ENCODE peak calls at places on chromosomes 2 and 18, in five cellular contexts. I is GM12864, E is MCF 10A, Q is AG10803, W is foreskin keratinocyte. J is an unnamed sample.

GRCh38 chr2:9528036-9528787 is 27.4 kb downstream of the ADAM17 start:
- DNase-seq in W (no peak), E (no peak), Q (no peak), I (no peak), J (no peak)

GRCh38 chr2:37350034-37350433 is 5.6 kb downstream of the QPCT start:
- DNase-seq in E (peak; percentile 21), I (no peak), W (no peak), Q (no peak), J (no peak)

GRCh38 chr2:146912536-146912935 is 932.3 kb upstream of the ACVR2A start:
- DNase-seq in I (no peak), E (no peak), W (no peak), Q (no peak), J (no peak)

GRCh38 chr2:149040451-149040850 is 2.0 kb downstream of the LYPD6B start:
- DNase-seq in I (peak; percentile 49), E (peak; percentile 56), W (no peak), Q (no peak), J (no peak)

GRCh38 chr2:99697811-99698568 is 208.2 kb upstream of the REV1 start:
- DNase-seq in Q (peak; percentile 97), E (peak; percentile 82), W (peak; percentile 7), I (no peak), J (peak; percentile 39)

GRCh38 chr2:168192839-168193616 is 54.4 kb downstream of the STK39 start:
- DNase-seq in W (no peak), I (no peak), E (no peak), Q (peak; percentile 47), J (no peak)

GRCh38 chr2:212136216-212136795 is 402.3 kb downstream of the ERBB4 start:
- DNase-seq in W (no peak), E (no peak), I (no peak), Q (no peak), J (no peak)

GRCh38 chr18:74115046-74115445 is 32.6 kb downstream of the FBXO15 start:
- DNase-seq in Q (peak; percentile 54), I (no peak), E (no peak), W (peak; percentile 2), J (peak; percentile 71)

GRCh38 chr2:168469281-168469988 is 13.4 kb downstream of the CERS6 start:
- DNase-seq in I (no peak), E (no peak), W (no peak), Q (no peak), J (no peak)

GRCh38 chr2:101150306-101151140 is 659 bp downstream of the TBC1D8 start:
- DNase-seq in E (no peak), W (no peak), Q (no peak), I (no peak), J (no peak)

GRCh38 chr18:78892721-78893120 is 86.9 kb upstream of the SALL3 start:
- DNase-seq in I (no peak), W (no peak), Q (no peak), E (no peak), J (no peak)

GRCh38 chr2:194491409-194492115 is 1165.5 kb upstream of the SLC39A10 start:
- DNase-seq in E (no peak), W (no peak), I (no peak), Q (no peak), J (no peak)

GRCh38 chr2:193847991-193848390 is 1653.3 kb upstream of the TMEFF2 start:
- DNase-seq in W (no peak), I (no peak), Q (no peak), E (no peak), J (no peak)

GRCh38 chr2:37776487-37776886 is 105.0 kb upstream of the CDC42EP3 start:
- DNase-seq in I (no peak), Q (peak; percentile 95), W (peak; percentile 81), E (peak; percentile 79), J (peak; percentile 89)

GRCh38 chr18:48776641-48777025 is 174.1 kb downstream of the SMAD7 start:
- DNase-seq in W (no peak), E (no peak), Q (no peak), I (no peak), J (no peak)

GRCh38 chr18:31497711-31498449 is at the start of gene DSG2:
- DNase-seq in I (no peak), E (peak; percentile 83), W (peak; percentile 62), Q (no peak), J (no peak)

GRCh38 chr2:216260629-216261028 is 111.7 kb downstream of the MARCHF4 start:
- DNase-seq in Q (no peak), I (no peak), W (no peak), E (no peak), J (no peak)

GRCh38 chr2:110688594-110689091 is 10.8 kb upstream of the BUB1 start:
- DNase-seq in W (peak; percentile 79), I (no peak), E (peak; percentile 27), Q (no peak), J (no peak)

GRCh38 chr2:199739413-199740110 is 111.4 kb downstream of the FTCDNL1 start:
- DNase-seq in Q (peak; percentile 54), I (peak; percentile 5), E (peak; percentile 69), W (peak; percentile 14), J (peak; percentile 27)

GRCh38 chr2:27185331-27186026 is 26.4 kb upstream of the ATRAID start:
- DNase-seq in I (no peak), W (no peak), E (no peak), Q (peak; percentile 94), J (peak; percentile 47)

GRCh38 chr18:10120622-10121021 is 206.8 kb downstream of the VAPA start:
- DNase-seq in I (no peak), E (no peak), W (no peak), Q (no peak), J (no peak)

GRCh38 chr2:1544478-1545069 is 131.3 kb downstream of the TPO start:
- DNase-seq in W (peak; percentile 17), Q (peak; percentile 56), I (no peak), E (peak; percentile 42), J (peak; percentile 67)

GRCh38 chr2:221502270-221502973 is 69.7 kb downstream of the EPHA4 start:
- DNase-seq in W (peak; percentile 68), E (peak; percentile 65), Q (peak; percentile 76), I (no peak), J (peak; percentile 48)

GRCh38 chr18:63795611-63796010 is 20.4 kb downstream of the SERPINB7 start:
- DNase-seq in E (no peak), I (no peak), W (no peak), Q (no peak), J (no peak)

GRCh38 chr2:240995041-240995960 is 3.1 kb upstream of the SNED1 start:
- DNase-seq in Q (no peak), E (no peak), I (no peak), W (no peak), J (no peak)

GRCh38 chr2:67268806-67269205 is 128.3 kb upstream of the ETAA1 start:
- DNase-seq in W (peak; percentile 78), E (peak; percentile 73), Q (no peak), I (no peak), J (peak; percentile 62)

GRCh38 chr2:127545189-127545588 is 9.7 kb downstream of the MYO7B start:
- DNase-seq in E (no peak), W (no peak), I (no peak), Q (no peak), J (no peak)

GRCh38 chr18:44954256-44954655 is 273.6 kb downstream of the SETBP1 start:
- DNase-seq in I (no peak), E (no peak), Q (no peak), W (no peak), J (no peak)

GRCh38 chr2:100178085-100178788 is 35.8 kb upstream of the AFF3 start:
- DNase-seq in I (peak; percentile 8), W (peak; percentile 20), Q (no peak), E (peak; percentile 72), J (no peak)

GRCh38 chr2:172674968-172675303 is 60.7 kb upstream of the RAPGEF4 start:
- DNase-seq in I (no peak), W (no peak), E (no peak), Q (no peak), J (no peak)

GRCh38 chr2:172671506-172671905 is 64.1 kb upstream of the RAPGEF4 start:
- DNase-seq in I (no peak), E (no peak), W (no peak), Q (no peak), J (no peak)

GRCh38 chr2:172672114-172672513 is 63.5 kb upstream of the RAPGEF4 start:
- DNase-seq in I (no peak), Q (no peak), W (peak; percentile 40), E (no peak), J (peak; percentile 33)

GRCh38 chr2:172672999-172673726 is 62.5 kb upstream of the RAPGEF4 start:
- DNase-seq in I (no peak), W (peak; percentile 83), E (peak; percentile 88), Q (no peak), J (peak; percentile 56)

GRCh38 chr2:172674034-172674967 is 61.3 kb upstream of the RAPGEF4 start:
- DNase-seq in E (no peak), I (no peak), Q (peak; percentile 38), W (no peak), J (no peak)
- TF ChIP-seq CTCF in E (no peak), I (peak; percentile 58), Q (peak; percentile 68), W (peak; percentile 30), J (peak; percentile 78)

GRCh38 chr2:117963446-117963845 is 50.4 kb downstream of the CCDC93 start:
- DNase-seq in W (no peak), I (no peak), E (no peak), Q (peak; percentile 63), J (no peak)
- TF ChIP-seq CTCF in W (no peak), I (no peak), E (no peak), Q (no peak), J (no peak)

DNA sequence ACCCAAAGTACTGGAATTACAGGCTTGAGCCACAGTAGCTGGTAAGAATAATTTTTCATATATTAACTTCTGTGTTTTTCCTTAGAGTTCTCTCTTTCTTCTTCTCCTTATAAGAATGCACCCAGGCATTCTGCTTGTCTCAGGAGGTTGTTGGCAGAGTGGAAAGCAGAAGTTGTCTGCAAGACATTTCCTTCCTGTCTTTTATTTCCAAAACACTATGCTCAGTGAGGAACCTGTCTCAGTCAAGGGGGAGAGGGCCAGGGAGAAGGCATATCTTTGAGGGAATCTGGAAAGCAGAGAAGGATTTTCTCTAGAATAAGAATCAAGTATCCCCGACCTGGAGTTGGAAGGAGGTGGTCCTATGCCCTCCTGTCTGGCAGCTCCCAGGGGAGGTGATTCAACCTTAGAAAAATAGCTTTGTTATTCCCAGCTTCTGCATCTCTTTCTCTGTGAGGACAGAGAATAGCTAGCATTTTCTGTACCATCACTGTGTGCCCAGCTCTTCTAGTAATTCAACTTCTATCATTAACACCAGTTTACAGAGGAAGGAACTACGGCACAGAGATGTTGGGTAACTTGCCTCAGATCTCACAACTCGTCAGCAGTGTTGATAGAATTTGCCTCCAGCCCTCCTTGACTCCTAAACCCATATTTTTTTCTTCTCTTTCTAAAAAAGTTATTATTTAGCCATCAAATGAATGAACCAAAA is 3.8 kb upstream of the LPIN2 start:
- DNase-seq in W (no peak), E (no peak), Q (no peak), I (no peak), J (no peak)
- TF ChIP-seq CTCF in W (no peak), E (no peak), Q (no peak), I (no peak), J (no peak)

DNA sequence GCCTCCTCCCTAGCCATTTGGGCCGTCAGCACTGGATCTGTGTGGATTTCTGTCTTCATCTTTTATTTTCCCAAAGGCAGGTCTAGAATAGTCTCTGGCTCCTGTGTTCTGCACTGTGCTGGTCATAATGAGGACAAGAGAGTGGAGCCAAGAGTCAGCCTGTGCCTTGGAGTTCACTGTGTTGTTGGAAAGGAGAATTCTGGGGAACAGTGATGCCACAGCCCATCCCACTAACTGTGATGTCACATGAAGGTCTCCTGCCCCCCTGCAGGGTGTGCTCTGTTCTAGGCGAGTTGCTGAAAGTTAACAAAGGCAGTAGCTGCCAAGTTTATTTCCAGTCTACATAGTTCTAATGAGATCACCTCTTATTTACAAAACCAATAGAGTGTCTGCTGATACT is 248.5 kb downstream of the TPGS2 start:
- DNase-seq in E (peak; percentile 16), W (peak; percentile 73), I (no peak), Q (peak; percentile 76), J (peak; percentile 59)
- TF ChIP-seq CTCF in E (no peak), W (peak; percentile 49), I (no peak), Q (peak; percentile 46), J (peak; percentile 48)